ENCODE peak calls at places on chromosomes 4 and X, in seven cellular contexts. S is brain microvascular endothelial cell, G is bronchial epithelial cell, X is DND-41, T is tibial nerve, B is posterior cingulate gyrus, L is RCC 7860. J is an unnamed sample.

GRCh38 chr4:38125816-38126215 is 165.6 kb downstream of the PTTG2 start:
- DNase-seq in G (peak; percentile 96), B (no peak), X (no peak), S (no peak), L (no peak), T (no peak), J (no peak)

GRCh38 chr4:24321637-24322036 is 262.7 kb downstream of the DHX15 start:
- DNase-seq in L (no peak), X (no peak), S (no peak), G (no peak), B (no peak), T (no peak), J (no peak)

GRCh38 chr4:184784628-184785257 is 41.0 kb downstream of the ACSL1 start:
- DNase-seq in L (no peak), B (no peak), T (no peak), G (no peak), S (no peak), X (no peak), J (no peak)

GRCh38 chr4:113961322-113961698 is 18.1 kb downstream of the ARSJ start:
- DNase-seq in X (no peak), T (no peak), S (peak; percentile 39), G (peak; percentile 65), B (no peak), L (peak; percentile 48), J (no peak)

GRCh38 chrX:50430917-50431316 is 39.7 kb downstream of the DGKK start:
- DNase-seq in S (no peak), B (no peak), L (peak; percentile 4), T (no peak), X (no peak), G (peak; percentile 17), J (no peak)

GRCh38 chr4:163191999-163192398 is 25.3 kb upstream of the NAF1 start:
- DNase-seq in L (no peak), X (no peak), S (peak; percentile 4), G (peak; percentile 10), B (no peak), T (no peak), J (no peak)

GRCh38 chr4:33709247-33709646 is 2535.1 kb downstream of the ARAP2 start:
- DNase-seq in G (peak; percentile 61), T (no peak), X (no peak), S (peak; percentile 25), L (peak; percentile 85), B (no peak), J (no peak)

GRCh38 chr4:82293304-82293703 is 80.5 kb downstream of the HNRNPD start:
- DNase-seq in X (no peak), L (no peak), S (no peak), B (no peak), G (no peak), T (no peak), J (no peak)

J was measured in ascending aorta.